ENCODE peak calls at places on chromosomes 5 and 9, in four cellular contexts. X, N, H and K are unnamed samples.

GRCh38 chr9:114413909-114414308 is 26.1 kb upstream of the AKNA start:
- DNase-seq in H (no peak), N (peak), X (peak), K (peak)

GRCh38 chr5:142551242-142552067 is 134.4 kb downstream of the FGF1 start:
- DNase-seq in X (no peak), N (no peak), H (peak), K (peak)

GRCh38 chr9:97744710-97745708 is 47.9 kb upstream of the XPA start:
- DNase-seq in X (no peak), N (no peak), H (peak), K (peak)

GRCh38 chr9:137606005-137606601 is 617 bp downstream of the ARRDC1 start:
- DNase-seq in H (peak), N (no peak), X (no peak), K (no peak)

GRCh38 chr9:26773054-26773453 is 119.5 kb downstream of the CAAP1 start:
- DNase-seq in N (no peak), H (no peak), X (no peak), K (no peak)

GRCh38 chr9:86557918-86558317 is 203.7 kb upstream of the TUT7 start:
- DNase-seq in H (no peak), N (no peak), X (no peak), K (no peak)

GRCh38 chr5:15501057-15501791 is 1.2 kb downstream of the FBXL7 start:
- DNase-seq in N (peak), H (peak), X (peak), K (peak)

GRCh38 chr9:23321049-23321448 is 505.0 kb downstream of the ELAVL2 start:
- DNase-seq in H (no peak), X (no peak), N (no peak), K (no peak)

GRCh38 chr5:77138981-77139380 is 51.9 kb upstream of the ZBED3 start:
- DNase-seq in N (peak), H (no peak), X (no peak), K (peak)

GRCh38 chr5:40834391-40834848 is 602 bp downstream of the RPL37 start:
- DNase-seq in H (no peak), X (peak), N (peak), K (no peak)

GRCh38 chr5:38250752-38251448 is 7.5 kb upstream of the EGFLAM start:
- DNase-seq in H (no peak), X (no peak), N (no peak), K (no peak)

GRCh38 chr5:151285683-151286082 is 17.9 kb downstream of the SLC36A3 start:
- DNase-seq in N (no peak), H (no peak), X (no peak), K (no peak)

GRCh38 chr9:125524522-125524921 is 182.5 kb downstream of the MAPKAP1 start:
- DNase-seq in X (no peak), N (peak), H (peak), K (no peak)

GRCh38 chr5:138653502-138653901 is 78.3 kb upstream of the HSPA9 start:
- DNase-seq in N (peak), X (peak), H (no peak), K (peak)

GRCh38 chr5:10311595-10312425 is 4.1 kb upstream of the CMBL start:
- DNase-seq in H (no peak), N (peak), X (no peak), K (no peak)

GRCh38 chr9:16246785-16247184 is 623.7 kb downstream of the BNC2 start:
- DNase-seq in H (no peak), X (peak), N (peak), K (no peak)

GRCh38 chr5:175681045-175681974 is 23.4 kb downstream of the HRH2 start:
- DNase-seq in H (no peak), X (no peak), N (peak), K (no peak)

GRCh38 chr5:139689631-139690384 is 41.7 kb downstream of the CXXC5 start:
- DNase-seq in N (peak), H (peak), X (peak), K (peak)

GRCh38 chr9:136535070-136535469 is 10.8 kb downstream of the NOTCH1 start:
- DNase-seq in X (no peak), N (no peak), H (no peak), K (no peak)

GRCh38 chr9:75939712-75940111 is 49.2 kb downstream of the PCSK5 start:
- DNase-seq in H (no peak), N (no peak), X (no peak), K (no peak)

GRCh38 chr5:92849798-92850197 is 731.2 kb downstream of the NR2F1-AS1 start:
- DNase-seq in H (no peak), X (peak), N (no peak), K (no peak)

GRCh38 chr5:147921134-147921533 is 14.8 kb upstream of the C5orf46 start:
- DNase-seq in H (no peak), X (no peak), N (no peak), K (no peak)

GRCh38 chr5:178123987-178124925 is 6.6 kb upstream of the RMND5B start:
- DNase-seq in N (no peak), H (no peak), X (no peak), K (no peak)

GRCh38 chr9:29289365-29289764 is 1716.1 kb upstream of the C9orf72 start:
- DNase-seq in H (no peak), N (no peak), X (no peak), K (no peak)

GRCh38 chr9:29290519-29290918 is 1717.2 kb upstream of the C9orf72 start:
- DNase-seq in X (no peak), N (no peak), H (no peak), K (no peak)

GRCh38 chr9:29285818-29286217 is 1712.5 kb upstream of the C9orf72 start:
- DNase-seq in X (peak), N (peak), H (no peak), K (no peak)
- TF ChIP-seq CTCF in X (peak), N (no peak), H (no peak), K (peak)

GRCh38 chr5:169197343-169197742 is 103.6 kb downstream of the SLIT3 start:
- DNase-seq in H (no peak), N (peak), X (peak), K (no peak)
- TF ChIP-seq CTCF in H (no peak), N (peak), X (peak), K (no peak)

GRCh38 chr9:121699271-121700164 is 48.1 kb downstream of the DAB2IP start:
- DNase-seq in N (peak), H (peak), X (peak), K (peak)

GRCh38 chr9:121700831-121701419 is 49.5 kb downstream of the DAB2IP start:
- DNase-seq in X (no peak), H (no peak), N (no peak), K (no peak)

GRCh38 chr9:121698627-121699270 is 47.3 kb downstream of the DAB2IP start:
- DNase-seq in X (no peak), N (peak), H (peak), K (no peak)

GRCh38 chr9:121701736-121702261 is 50.4 kb downstream of the DAB2IP start:
- DNase-seq in N (no peak), X (no peak), H (no peak), K (no peak)

DNA sequence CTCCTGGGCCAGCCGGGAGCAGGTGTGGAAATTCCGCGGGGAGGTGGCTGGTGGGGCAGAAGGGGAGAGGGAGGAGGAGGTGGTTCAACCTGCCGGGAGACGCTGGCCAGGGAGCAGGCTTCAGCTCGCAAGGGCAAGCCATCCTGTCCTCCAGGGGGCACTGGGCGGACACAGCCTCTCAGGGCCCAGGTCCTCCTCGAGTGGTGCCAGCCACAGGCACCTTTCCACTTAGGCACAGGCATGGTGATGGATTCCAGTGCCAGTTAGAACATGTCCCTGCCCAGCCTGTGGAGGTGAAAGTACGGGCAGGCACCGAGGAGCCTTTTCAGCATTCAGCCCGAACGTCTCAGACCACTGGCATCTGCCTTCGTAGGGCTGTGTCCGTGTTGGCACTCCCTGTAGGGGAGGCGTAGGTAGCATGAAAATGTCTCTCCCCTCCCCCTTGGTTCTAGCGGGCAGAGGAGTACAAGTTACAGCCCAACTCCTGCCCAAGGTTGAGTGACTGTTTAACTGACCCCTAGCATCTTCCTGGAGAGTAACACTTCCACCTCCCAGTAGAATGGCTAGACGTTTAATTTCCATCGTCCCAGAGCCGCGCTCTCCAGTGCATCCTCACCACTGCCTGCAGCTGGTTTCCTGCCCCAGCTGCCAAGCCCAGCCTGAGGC is 48.9 kb downstream of the DAB2IP start:
- DNase-seq in H (peak), X (peak), N (peak), K (peak)
- TF ChIP-seq CTCF in H (no peak), X (peak), N (peak), K (peak)

GRCh38 chr9:18173923-18174322 is 300.0 kb upstream of the ADAMTSL1 start:
- DNase-seq in X (no peak), H (no peak), N (no peak), K (no peak)
- TF ChIP-seq CTCF in X (no peak), H (no peak), N (no peak), K (no peak)

GRCh38 chr9:84670106-84670800 is 724 bp downstream of the NTRK2 start:
- DNase-seq in N (peak), X (no peak), H (peak), K (no peak)

GRCh38 chr9:84669008-84669292 is 579 bp upstream of the NTRK2 start:
- DNase-seq in X (no peak), H (no peak), N (no peak), K (no peak)

GRCh38 chr9:84668204-84669007 is 1.1 kb upstream of the NTRK2 start:
- DNase-seq in N (peak), X (peak), H (peak), K (peak)

GRCh38 chr9:84670801-84671153 is 1.2 kb downstream of the NTRK2 start:
- DNase-seq in N (no peak), X (no peak), H (no peak), K (no peak)

GRCh38 chr9:84669293-84670105 is at the start of gene NTRK2:
- DNase-seq in H (peak), N (peak), X (peak), K (no peak)
- TF ChIP-seq CTCF in H (no peak), N (no peak), X (no peak), K (no peak)

DNA sequence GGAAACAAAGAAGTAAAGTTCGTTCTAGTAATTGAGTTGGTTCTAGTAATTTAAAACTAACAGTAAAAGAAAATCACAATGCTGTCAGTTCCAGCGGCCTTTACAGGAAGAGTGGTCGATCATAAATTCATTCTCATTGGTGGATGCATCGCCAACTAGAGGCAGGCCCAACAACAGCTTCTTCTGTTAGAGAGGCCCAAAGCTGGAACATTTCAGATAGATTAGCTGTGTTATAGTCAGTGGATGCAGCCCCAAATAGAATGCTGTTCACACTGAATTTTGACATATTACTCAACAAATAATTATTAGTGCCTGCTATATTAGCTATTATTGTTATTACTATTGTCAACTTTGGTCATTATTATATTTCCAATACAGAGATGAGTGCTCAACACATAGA is 80.8 kb downstream of the ARRDC3 start:
- DNase-seq in X (no peak), N (peak), H (no peak), K (no peak)
- TF ChIP-seq CTCF in X (no peak), N (no peak), H (no peak), K (peak)

GRCh38 chr5:72464071-72464470 is 43.1 kb downstream of the ZNF366 start:
- DNase-seq in H (no peak), N (peak), X (no peak), K (no peak)

GRCh38 chr5:72460413-72460812 is 46.8 kb downstream of the ZNF366 start:
- DNase-seq in H (no peak), X (no peak), N (no peak), K (no peak)

GRCh38 chr5:72465601-72466563 is 41.3 kb downstream of the ZNF366 start:
- DNase-seq in N (peak), X (peak), H (no peak), K (no peak)

GRCh38 chr5:72465068-72465467 is 42.1 kb downstream of the ZNF366 start:
- DNase-seq in X (no peak), H (no peak), N (no peak), K (no peak)

DNA sequence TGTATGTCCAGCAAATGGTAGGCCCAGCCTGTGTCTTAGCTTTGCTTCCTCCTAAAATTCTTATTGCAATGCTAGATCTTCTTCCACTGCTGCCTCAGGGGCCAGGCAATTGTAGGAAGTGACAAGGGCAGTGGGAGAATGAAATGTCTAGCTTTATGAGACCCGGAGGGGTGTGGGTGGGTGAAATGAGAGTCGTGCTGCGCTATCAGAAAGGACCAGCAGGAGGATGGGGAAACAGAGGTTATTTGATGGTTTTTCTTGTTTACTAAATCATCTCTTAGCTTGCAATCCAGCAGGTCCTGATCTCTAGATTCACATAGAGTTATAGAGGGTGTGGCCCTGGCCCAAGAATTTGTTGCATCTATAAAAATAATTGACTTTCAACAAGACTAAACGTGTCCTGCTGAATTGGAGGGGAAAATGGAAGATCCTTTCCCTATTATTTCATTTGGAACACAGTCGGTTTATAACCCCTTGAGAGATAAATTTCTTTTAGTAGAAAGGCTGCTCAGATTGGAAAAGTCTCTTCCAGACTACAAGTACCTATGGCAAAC is 43.6 kb downstream of the ZNF366 start:
- DNase-seq in N (no peak), H (no peak), X (no peak), K (no peak)
- TF ChIP-seq CTCF in N (peak), H (no peak), X (peak), K (peak)